ENCODE peak calls at places on chromosome 16, in four cellular contexts. C is thoracic aorta, F is amniotic stem cell, M is EL. N is an unnamed sample.

GRCh38 chr16:57773680-57774295 is 28.5 kb downstream of the KIFC3 start:
- DNase-seq in F (no peak), C (no peak), M (peak), N (no peak)

GRCh38 chr16:69107311-69107962 is 2.0 kb downstream of the HAS3 start:
- DNase-seq in C (no peak), F (no peak), M (peak), N (no peak)

GRCh38 chr16:75267631-75268264 is 16.3 kb upstream of the BCAR1 start:
- DNase-seq in M (peak), F (peak), C (no peak), N (no peak)

GRCh38 chr16:1771072-1771863 is at the start of gene NME3:
- DNase-seq in C (no peak), F (peak), M (peak), N (peak)

GRCh38 chr16:83356266-83356665 is 451.5 kb upstream of the HSBP1 start:
- DNase-seq in C (no peak), M (peak), F (peak), N (peak)

GRCh38 chr16:49274936-49275730 is 6.5 kb downstream of the CBLN1 start:
- DNase-seq in C (no peak), M (no peak), F (no peak), N (no peak)

GRCh38 chr16:78770353-78771091 is 671.1 kb downstream of the WWOX start:
- DNase-seq in C (peak), M (no peak), F (no peak), N (peak)

GRCh38 chr16:87161822-87162676 is 155.1 kb downstream of the C16orf95 start:
- DNase-seq in C (no peak), F (no peak), M (no peak), N (no peak)

GRCh38 chr16:78750611-78751010 is 651.2 kb downstream of the WWOX start:
- DNase-seq in F (no peak), M (no peak), C (no peak), N (no peak)

GRCh38 chr16:2062801-2063200 is 15.0 kb downstream of the TSC2 start:
- DNase-seq in C (no peak), F (no peak), M (no peak), N (no peak)

GRCh38 chr16:27972500-27972899 is 91.0 kb downstream of the GSG1L start:
- DNase-seq in M (peak), F (no peak), C (no peak), N (no peak)

GRCh38 chr16:46914556-46915201 is 30.5 kb downstream of the GPT2 start:
- DNase-seq in F (no peak), M (no peak), C (no peak), N (no peak)

GRCh38 chr16:64791756-64792155 is 330.1 kb downstream of the CDH11 start:
- DNase-seq in F (peak), C (no peak), M (no peak), N (no peak)

GRCh38 chr16:58459344-58460218 is 40.4 kb upstream of the NDRG4 start:
- DNase-seq in F (no peak), C (no peak), M (peak), N (no peak)

GRCh38 chr16:66954097-66954659 is 6.9 kb upstream of the CES3 start:
- DNase-seq in C (peak), M (peak), F (peak), N (peak)

GRCh38 chr16:10297341-10298006 is 88.4 kb upstream of the ATF7IP2 start:
- DNase-seq in M (no peak), C (no peak), F (no peak), N (no peak)

GRCh38 chr16:83015871-83016270 is 389.1 kb downstream of the CDH13 start:
- DNase-seq in F (no peak), M (peak), C (no peak), N (no peak)

GRCh38 chr16:85327731-85328664 is 215.7 kb upstream of the CIBAR2 start:
- DNase-seq in F (no peak), M (no peak), C (no peak), N (no peak)

GRCh38 chr16:82695806-82696205 is 69.0 kb downstream of the CDH13 start:
- DNase-seq in C (no peak), F (no peak), M (no peak), N (no peak)

GRCh38 chr16:17334096-17334495 is 136.7 kb downstream of the XYLT1 start:
- DNase-seq in M (peak), C (peak), F (peak), N (no peak)

GRCh38 chr16:8863594-8864424 is 5.0 kb downstream of the CARHSP1 start:
- DNase-seq in F (no peak), M (no peak), C (no peak), N (no peak)

GRCh38 chr16:57042157-57043111 is 49.9 kb upstream of the CPNE2 start:
- DNase-seq in C (no peak), F (no peak), M (no peak), N (peak)

GRCh38 chr16:76748698-76749097 is 442.3 kb upstream of the MON1B start:
- DNase-seq in F (no peak), C (no peak), M (no peak), N (no peak)

N was measured in HL-60.